ENCODE peak calls at places on chromosomes 3 and 15, in six cellular contexts. O is hippocampal formation; P is H9; K is OCI-M1; V is T follicular helper cell; M is stimulated activated CD4-positive, alpha-beta T cell treated with anti-CD3 and anti-CD28 coated beads, Interleukin-2, amount 100 ng/mL, for 48 hours. N is an unnamed sample.

GRCh38 chr15:75177360-75178071 is 24.2 kb upstream of the C15orf39 start:
- DNase-seq in O (no peak), P (no peak), K (no peak), V (no peak), M (no peak), N (no peak)

GRCh38 chr3:44001072-44001471 is 240.6 kb upstream of the TOPAZ1 start:
- DNase-seq in O (no peak), P (no peak), K (no peak), V (no peak), M (no peak), N (no peak)

GRCh38 chr3:170753421-170754344 is 116.3 kb downstream of the RPL22L1 start:
- DNase-seq in O (no peak), P (no peak), K (no peak), V (no peak), M (no peak), N (no peak)

GRCh38 chr3:128864351-128864811 is 15.0 kb upstream of the ACAD9 start:
- DNase-seq in O (peak; percentile 70), P (no peak), K (no peak), V (no peak), M (no peak), N (no peak)

GRCh38 chr3:65402597-65402996 is 636.1 kb downstream of the MAGI1 start:
- DNase-seq in O (no peak), P (no peak), K (no peak), V (no peak), M (no peak), N (no peak)

GRCh38 chr15:42879390-42879912 is 41.1 kb downstream of the TTBK2 start:
- DNase-seq in O (no peak), P (no peak), K (no peak), V (no peak), M (no peak), N (no peak)

GRCh38 chr3:17130956-17131355 is 246.2 kb downstream of the PLCL2 start:
- DNase-seq in O (no peak), P (no peak), K (no peak), V (no peak), M (no peak), N (no peak)

GRCh38 chr15:78808550-78808949 is 2.7 kb downstream of the ADAMTS7 start:
- DNase-seq in O (no peak), P (peak; percentile 70), K (peak; percentile 50), V (no peak), M (no peak), N (no peak)

GRCh38 chr3:161354554-161354953 is 16.8 kb downstream of the SPTSSB start:
- DNase-seq in O (no peak), P (no peak), K (no peak), V (no peak), M (no peak), N (no peak)

GRCh38 chr3:143329567-143330164 is 210.1 kb downstream of the CHST2 start:
- DNase-seq in O (no peak), P (peak; percentile 33), K (no peak), V (no peak), M (no peak), N (no peak)

GRCh38 chr3:8732413-8732812 is 1.2 kb upstream of the CAV3 start:
- DNase-seq in O (no peak), P (peak; percentile 42), K (no peak), V (no peak), M (no peak), N (no peak)

GRCh38 chr3:149618151-149619123 is 39.4 kb downstream of the WWTR1 start:
- DNase-seq in O (no peak), P (no peak), K (no peak), V (no peak), M (no peak), N (no peak)

GRCh38 chr3:23763040-23763477 is 42.7 kb upstream of the UBE2E1 start:
- DNase-seq in O (peak; percentile 22), P (no peak), K (no peak), V (no peak), M (no peak), N (no peak)

GRCh38 chr15:93046721-93047120 is 42.3 kb downstream of the RGMA start:
- DNase-seq in O (no peak), P (no peak), K (no peak), V (no peak), M (no peak), N (no peak)

GRCh38 chr15:69045810-69046209 is 31.3 kb downstream of the NOX5 start:
- DNase-seq in O (no peak), P (no peak), K (no peak), V (no peak), M (no peak), N (no peak)

GRCh38 chr3:182618085-182618732 is 175.1 kb upstream of the ATP11B start:
- DNase-seq in O (peak; percentile 78), P (no peak), K (peak; percentile 48), V (no peak), M (no peak), N (no peak)

GRCh38 chr3:64138656-64139375 is 86.5 kb downstream of the PRICKLE2 start:
- DNase-seq in O (no peak), P (no peak), K (no peak), V (no peak), M (no peak), N (no peak)

GRCh38 chr3:41503998-41504623 is 304.8 kb downstream of the CTNNB1 start:
- DNase-seq in O (no peak), P (no peak), K (no peak), V (no peak), M (no peak), N (no peak)

GRCh38 chr3:71652786-71653419 is 69.4 kb upstream of the FOXP1 start:
- DNase-seq in O (peak; percentile 79), P (no peak), K (peak; percentile 69), V (no peak), M (no peak), N (no peak)

GRCh38 chr15:48963524-48964113 is at the start of gene SHC4:
- DNase-seq in O (peak; percentile 79), P (peak; percentile 78), K (peak; percentile 69), V (no peak), M (no peak), N (no peak)

GRCh38 chr3:69419276-69419675 is 33.4 kb upstream of the FRMD4B start:
- DNase-seq in O (no peak), P (no peak), K (no peak), V (no peak), M (no peak), N (no peak)

GRCh38 chr3:33331414-33331813 is 54.2 kb downstream of the FBXL2 start:
- DNase-seq in O (no peak), P (no peak), K (no peak), V (no peak), M (no peak), N (no peak)

GRCh38 chr15:67548862-67549651 is 6.6 kb downstream of the MAP2K5 start:
- DNase-seq in O (peak; percentile 77), P (peak; percentile 81), K (no peak), V (no peak), M (no peak), N (no peak)

GRCh38 chr15:70241031-70241430 is 143.3 kb upstream of the TLE3 start:
- DNase-seq in O (no peak), P (no peak), K (no peak), V (no peak), M (no peak), N (no peak)

GRCh38 chr3:522888-523287 is 326.3 kb downstream of the CHL1 start:
- DNase-seq in O (no peak), P (no peak), K (no peak), V (no peak), M (no peak), N (no peak)

GRCh38 chr3:140568842-140569520 is 108.9 kb upstream of the TRIM42 start:
- DNase-seq in O (no peak), P (no peak), K (no peak), V (no peak), M (no peak), N (no peak)

GRCh38 chr15:89119489-89120478 is 31.5 kb downstream of the ABHD2 start:
- DNase-seq in O (no peak), P (no peak), K (no peak), V (no peak), M (no peak), N (no peak)

GRCh38 chr3:49644684-49645083 is 29.5 kb upstream of the APEH start:
- DNase-seq in O (no peak), P (no peak), K (no peak), V (no peak), M (no peak), N (no peak)

GRCh38 chr15:25059698-25060471 is 105.1 kb downstream of the SNRPN start:
- DNase-seq in O (no peak), P (peak; percentile 22), K (no peak), V (no peak), M (no peak), N (no peak)

GRCh38 chr15:85004551-85004950 is 22.9 kb downstream of the PDE8A start:
- DNase-seq in O (no peak), P (no peak), K (no peak), V (no peak), M (no peak), N (no peak)

GRCh38 chr15:101528108-101528916 is 38.8 kb upstream of the PCSK6 start:
- DNase-seq in O (no peak), P (no peak), K (no peak), V (no peak), M (no peak), N (no peak)

GRCh38 chr3:64232821-64233220 is 7.6 kb upstream of the PRICKLE2 start:
- DNase-seq in O (no peak), P (no peak), K (no peak), V (no peak), M (no peak), N (no peak)

GRCh38 chr3:168157903-168158302 is 62.2 kb upstream of the GOLIM4 start:
- DNase-seq in O (no peak), P (no peak), K (peak; percentile 49), V (no peak), M (no peak), N (no peak)

GRCh38 chr3:37625051-37625450 is 236.6 kb upstream of the CTDSPL start:
- DNase-seq in O (no peak), P (no peak), K (no peak), V (no peak), M (no peak), N (no peak)

GRCh38 chr15:36323607-36324006 is 255.8 kb upstream of the CDIN1 start:
- DNase-seq in O (no peak), P (no peak), K (no peak), V (no peak), M (no peak), N (no peak)

N was measured in effector CD4-positive, alpha-beta T cell.